ENCODE peak calls at places on chromosomes 12 and 14, in nine cellular contexts. Z, L, T, F, S, H, M, C and B are unnamed samples.

GRCh38 chr12:5096241-5096880 is 52.7 kb downstream of the KCNA5 start:
- DNase-seq in Z (no peak), L (no peak), T (no peak), F (no peak), S (no peak), H (peak), M (no peak), C (peak), B (peak)

GRCh38 chr12:126798449-126798848 is 1468.5 kb upstream of the TMEM132C start:
- DNase-seq in Z (no peak), L (no peak), T (no peak), F (no peak), S (no peak), H (no peak), M (no peak), C (no peak), B (no peak)

GRCh38 chr12:127293507-127294310 is 973.3 kb upstream of the TMEM132C start:
- DNase-seq in Z (peak), L (no peak), T (peak), F (peak), S (peak), H (peak), M (peak), C (peak), B (peak)

GRCh38 chr12:109981311-109981710 is 14.9 kb downstream of the GIT2 start:
- DNase-seq in Z (no peak), L (peak), T (no peak), F (no peak), S (no peak), H (no peak), M (peak), C (no peak), B (no peak)

GRCh38 chr12:4286771-4287317 is 13.3 kb downstream of the CCND2 start:
- DNase-seq in Z (no peak), L (no peak), T (no peak), F (no peak), S (no peak), H (no peak), M (no peak), C (no peak), B (no peak)

GRCh38 chr14:75011356-75012097 is 8.8 kb downstream of the EIF2B2 start:
- DNase-seq in Z (no peak), L (no peak), T (peak), F (no peak), S (no peak), H (peak), M (no peak), C (peak), B (peak)

GRCh38 chr14:94480809-94481208 is 4.8 kb upstream of the SERPINA9 start:
- DNase-seq in Z (no peak), L (no peak), T (no peak), F (no peak), S (no peak), H (peak), M (no peak), C (no peak), B (no peak)

GRCh38 chr12:94305293-94305957 is 154.2 kb downstream of the CEP83 start:
- DNase-seq in Z (no peak), L (no peak), T (no peak), F (no peak), S (no peak), H (no peak), M (peak), C (no peak), B (peak)

GRCh38 chr12:54003625-54004024 is 3.7 kb downstream of the HOXC9 start:
- DNase-seq in Z (no peak), L (no peak), T (no peak), F (no peak), S (no peak), H (no peak), M (no peak), C (no peak), B (no peak)

GRCh38 chr14:57382283-57382682 is 8.1 kb upstream of the NAA30 start:
- DNase-seq in Z (no peak), L (no peak), T (peak), F (no peak), S (no peak), H (peak), M (no peak), C (peak), B (peak)

GRCh38 chr14:87600236-87600635 is 392.7 kb downstream of the GALC start:
- DNase-seq in Z (no peak), L (no peak), T (no peak), F (no peak), S (no peak), H (no peak), M (no peak), C (no peak), B (no peak)

GRCh38 chr14:48274826-48275225 is 599.4 kb upstream of the MDGA2 start:
- DNase-seq in Z (no peak), L (no peak), T (no peak), F (no peak), S (no peak), H (no peak), M (no peak), C (no peak), B (no peak)

GRCh38 chr12:120928864-120929652 is 24.9 kb upstream of the SPPL3 start:
- DNase-seq in Z (no peak), L (no peak), T (no peak), F (no peak), S (no peak), H (no peak), M (no peak), C (no peak), B (no peak)

GRCh38 chr12:98228619-98229538 is 286.5 kb upstream of the TMPO start:
- DNase-seq in Z (no peak), L (no peak), T (no peak), F (no peak), S (no peak), H (no peak), M (no peak), C (no peak), B (no peak)

GRCh38 chr14:55979096-55979495 is 139.1 kb upstream of the PELI2 start:
- DNase-seq in Z (no peak), L (no peak), T (no peak), F (no peak), S (no peak), H (no peak), M (no peak), C (no peak), B (no peak)

GRCh38 chr12:53056296-53056695 is 6.4 kb downstream of the TNS2 start:
- DNase-seq in Z (no peak), L (no peak), T (no peak), F (no peak), S (no peak), H (no peak), M (no peak), C (no peak), B (no peak)

GRCh38 chr14:100606687-100607610 is 19.7 kb upstream of the BEGAIN start:
- DNase-seq in Z (no peak), L (no peak), T (no peak), F (no peak), S (no peak), H (no peak), M (no peak), C (no peak), B (no peak)

GRCh38 chr12:26193539-26193938 is 1.8 kb upstream of the SSPN start:
- DNase-seq in Z (no peak), L (no peak), T (no peak), F (no peak), S (no peak), H (no peak), M (no peak), C (no peak), B (no peak)

GRCh38 chr12:119480551-119480950 is 113.0 kb upstream of the TMEM233 start:
- DNase-seq in Z (no peak), L (no peak), T (no peak), F (no peak), S (no peak), H (no peak), M (no peak), C (no peak), B (no peak)

GRCh38 chr12:1691123-1692007 is 495 bp downstream of the ADIPOR2 start:
- DNase-seq in Z (no peak), L (no peak), T (peak), F (peak), S (peak), H (peak), M (peak), C (peak), B (peak)

GRCh38 chr12:58967551-58967950 is 47.2 kb upstream of the LRIG3 start:
- DNase-seq in Z (no peak), L (no peak), T (no peak), F (no peak), S (no peak), H (peak), M (no peak), C (no peak), B (peak)

GRCh38 chr12:75439930-75440329 is 40.6 kb upstream of the GLIPR1 start:
- DNase-seq in Z (no peak), L (no peak), T (no peak), F (no peak), S (no peak), H (no peak), M (no peak), C (no peak), B (no peak)

GRCh38 chr12:15164997-15165659 is 56.1 kb downstream of the RERG start:
- DNase-seq in Z (no peak), L (no peak), T (no peak), F (peak), S (no peak), H (no peak), M (no peak), C (no peak), B (peak)

GRCh38 chr14:21454843-21455550 is 926 bp downstream of the CHD8 start:
- DNase-seq in Z (no peak), L (peak), T (no peak), F (no peak), S (no peak), H (peak), M (no peak), C (peak), B (no peak)

GRCh38 chr14:24355009-24355408 is 13.0 kb upstream of the NFATC4 start:
- DNase-seq in Z (no peak), L (no peak), T (no peak), F (no peak), S (no peak), H (no peak), M (no peak), C (no peak), B (no peak)

GRCh38 chr14:60311417-60311816 is 62.4 kb downstream of the PPM1A start:
- DNase-seq in Z (no peak), L (no peak), T (peak), F (no peak), S (no peak), H (peak), M (no peak), C (peak), B (peak)

GRCh38 chr12:23921099-23921846 is 28.2 kb downstream of the SOX5 start:
- DNase-seq in Z (no peak), L (no peak), T (no peak), F (no peak), S (no peak), H (no peak), M (no peak), C (no peak), B (peak)

GRCh38 chr12:32083489-32083888 is 23.2 kb upstream of the BICD1 start:
- DNase-seq in Z (no peak), L (no peak), T (peak), F (no peak), S (no peak), H (peak), M (no peak), C (peak), B (peak)